ENCODE peak calls at places on chromosomes 3 and 15, in ten cellular contexts. X is HS-5; Z is NCI-H1092 treated with DMSO at 0.1 percent for 48 hours; N is psoas muscle; T is CD8-positive, alpha-beta T cell; J is NCI-H69; A is Panc1; V is G401; D is stimulated activated CD4-positive, alpha-beta T cell treated with anti-CD3 and anti-CD28 coated beads, Interleukin-15, amount 100 ng/mL, for 1 hour; I is breast epithelium. K is an unnamed sample.
A peak's percentile ranks its signal among the peaks of the same experiment; 100 is the strongest.

GRCh38 chr3:43031490-43032216 is 52.5 kb downstream of the GASK1A start:
- DNase-seq in X (no peak), Z (no peak), N (peak; percentile 88), T (no peak), J (no peak), A (no peak), V (peak; percentile 36), D (no peak), I (no peak), K (no peak)

GRCh38 chr3:80606073-80606472 is 838.3 kb upstream of the ROBO1 start:
- DNase-seq in X (no peak), Z (no peak), N (no peak), T (no peak), J (no peak), A (no peak), V (no peak), D (no peak), I (no peak), K (no peak)

GRCh38 chr3:71064288-71064975 is 519.1 kb downstream of the FOXP1 start:
- DNase-seq in X (no peak), Z (peak; percentile 40), N (peak; percentile 70), T (peak; percentile 62), J (peak; percentile 74), A (no peak), V (no peak), D (peak; percentile 33), I (no peak), K (peak; percentile 81)

GRCh38 chr3:27532426-27532825 is 48.2 kb upstream of the SLC4A7 start:
- DNase-seq in X (no peak), Z (no peak), N (no peak), T (no peak), J (no peak), A (no peak), V (no peak), D (no peak), I (no peak), K (no peak)

GRCh38 chr15:57665939-57666338 is 40.6 kb upstream of the POLR2M start:
- DNase-seq in X (no peak), Z (no peak), N (no peak), T (no peak), J (no peak), A (no peak), V (no peak), D (no peak), I (no peak), K (no peak)

GRCh38 chr3:125154800-125155269 is 57.7 kb downstream of the SLC12A8 start:
- DNase-seq in X (no peak), Z (no peak), N (no peak), T (no peak), J (no peak), A (no peak), V (no peak), D (no peak), I (no peak), K (no peak)

GRCh38 chr3:111362286-111363009 is 179.5 kb upstream of the CD96 start:
- DNase-seq in X (no peak), Z (no peak), N (no peak), T (no peak), J (no peak), A (no peak), V (no peak), D (no peak), I (no peak), K (no peak)

GRCh38 chr3:103851793-103852192 is 1417.0 kb downstream of the ZPLD1 start:
- DNase-seq in X (no peak), Z (no peak), N (no peak), T (no peak), J (no peak), A (no peak), V (no peak), D (no peak), I (no peak), K (no peak)

GRCh38 chr3:35335703-35336102 is 303.6 kb upstream of the ARPP21 start:
- DNase-seq in X (peak; percentile 25), Z (no peak), N (no peak), T (no peak), J (no peak), A (no peak), V (no peak), D (no peak), I (no peak), K (no peak)

GRCh38 chr15:66186049-66186825 is 67.3 kb downstream of the MEGF11 start:
- DNase-seq in X (no peak), Z (no peak), N (no peak), T (no peak), J (no peak), A (no peak), V (no peak), D (no peak), I (no peak), K (no peak)

GRCh38 chr15:58344164-58345070 is 87.4 kb upstream of the LIPC start:
- DNase-seq in X (no peak), Z (no peak), N (no peak), T (no peak), J (no peak), A (no peak), V (no peak), D (no peak), I (no peak), K (no peak)

GRCh38 chr3:66473181-66473580 is 27.6 kb downstream of the LRIG1 start:
- DNase-seq in X (no peak), Z (no peak), N (no peak), T (no peak), J (peak; percentile 20), A (no peak), V (no peak), D (no peak), I (no peak), K (no peak)

GRCh38 chr3:69058180-69058946 is 6.2 kb upstream of the TMF1 start:
- DNase-seq in X (no peak), Z (no peak), N (no peak), T (no peak), J (no peak), A (no peak), V (no peak), D (no peak), I (no peak), K (no peak)

GRCh38 chr3:19147905-19148767 is at the start of gene KCNH8:
- DNase-seq in X (no peak), Z (no peak), N (peak; percentile 45), T (peak; percentile 8), J (peak; percentile 92), A (no peak), V (no peak), D (no peak), I (peak; percentile 48), K (peak; percentile 7)

GRCh38 chr3:140630366-140630765 is 47.5 kb upstream of the TRIM42 start:
- DNase-seq in X (no peak), Z (no peak), N (no peak), T (no peak), J (no peak), A (no peak), V (no peak), D (no peak), I (no peak), K (no peak)

GRCh38 chr3:46112296-46112695 is 85.0 kb upstream of the XCR1 start:
- DNase-seq in X (no peak), Z (no peak), N (no peak), T (no peak), J (no peak), A (no peak), V (no peak), D (no peak), I (no peak), K (no peak)

GRCh38 chr3:123871946-123872345 is 12.2 kb downstream of the MYLK start:
- DNase-seq in X (no peak), Z (peak; percentile 76), N (no peak), T (no peak), J (peak; percentile 77), A (no peak), V (no peak), D (no peak), I (no peak), K (no peak)

GRCh38 chr15:75036269-75036668 is 12.9 kb downstream of the PPCDC start:
- DNase-seq in X (no peak), Z (no peak), N (no peak), T (no peak), J (no peak), A (no peak), V (no peak), D (no peak), I (no peak), K (no peak)

GRCh38 chr3:38001456-38002081 is 11.0 kb downstream of the VILL start:
- DNase-seq in X (no peak), Z (no peak), N (peak; percentile 46), T (no peak), J (peak; percentile 6), A (no peak), V (no peak), D (no peak), I (no peak), K (no peak)

GRCh38 chr3:168977696-168978374 is 685.7 kb downstream of the MECOM start:
- DNase-seq in X (no peak), Z (no peak), N (no peak), T (no peak), J (no peak), A (no peak), V (no peak), D (no peak), I (no peak), K (no peak)

GRCh38 chr3:84692261-84692660 is 266.5 kb upstream of the CADM2 start:
- DNase-seq in X (no peak), Z (no peak), N (no peak), T (no peak), J (no peak), A (no peak), V (no peak), D (no peak), I (no peak), K (no peak)

GRCh38 chr3:57981483-57982087 is 26.6 kb upstream of the FLNB start:
- DNase-seq in X (no peak), Z (no peak), N (no peak), T (no peak), J (no peak), A (no peak), V (no peak), D (no peak), I (no peak), K (no peak)

GRCh38 chr3:29805757-29806156 is 524.9 kb downstream of the RBMS3 start:
- DNase-seq in X (no peak), Z (no peak), N (no peak), T (no peak), J (no peak), A (no peak), V (no peak), D (no peak), I (no peak), K (no peak)

GRCh38 chr15:80549191-80549590 is 145.0 kb downstream of the ARNT2 start:
- DNase-seq in X (peak; percentile 60), Z (no peak), N (no peak), T (no peak), J (no peak), A (no peak), V (no peak), D (no peak), I (no peak), K (peak; percentile 33)

GRCh38 chr15:101293122-101293521 is 1.9 kb downstream of the SNRPA1 start:
- DNase-seq in X (no peak), Z (no peak), N (no peak), T (no peak), J (no peak), A (no peak), V (no peak), D (no peak), I (no peak), K (no peak)

GRCh38 chr3:192091831-192092230 is 630.9 kb downstream of the PYDC2 start:
- DNase-seq in X (peak; percentile 75), Z (no peak), N (no peak), T (no peak), J (no peak), A (no peak), V (no peak), D (no peak), I (no peak), K (no peak)

GRCh38 chr3:159252772-159253384 is 451.0 kb downstream of the MFSD1 start:
- DNase-seq in X (peak; percentile 65), Z (no peak), N (no peak), T (no peak), J (peak; percentile 59), A (peak; percentile 35), V (no peak), D (no peak), I (no peak), K (peak; percentile 19)

GRCh38 chr3:46893146-46893748 is 15.7 kb downstream of the PTH1R start:
- DNase-seq in X (no peak), Z (no peak), N (peak; percentile 60), T (no peak), J (no peak), A (no peak), V (peak; percentile 26), D (no peak), I (no peak), K (no peak)

K was measured in AG08396.